ENCODE peak calls at places on chromosomes 12 and 14, in eight cellular contexts. E is cardiac muscle cell; J is stimulated activated CD4-positive, alpha-beta T cell treated with anti-CD3 and anti-CD28 coated beads, Interleukin-1b, Interleukin-23, amount 100 ng/mL, for 24 hours; X is HTR-8/SVneo; Q is fibroblast of lung; S is posterior vena cava; O is 8988T; G is H7. P is an unnamed sample.

GRCh38 chr12:54258286-54258685 is 21.6 kb downstream of the CBX5 start:
- DNase-seq in E (no peak), J (no peak), X (no peak), Q (peak), S (no peak), O (no peak), G (no peak), P (no peak)

GRCh38 chr14:91875515-91876286 is 8.4 kb upstream of the TC2N start:
- DNase-seq in E (no peak), J (no peak), X (no peak), Q (no peak), S (no peak), O (no peak), G (no peak), P (no peak)

GRCh38 chr12:3333991-3334391 is 157.0 kb upstream of the PRMT8 start:
- DNase-seq in E (no peak), J (no peak), X (no peak), Q (no peak), S (no peak), O (no peak), G (no peak), P (no peak)

GRCh38 chr12:76158518-76159321 is 74.2 kb upstream of the NAP1L1 start:
- DNase-seq in E (peak), J (peak), X (peak), Q (peak), S (no peak), O (peak), G (peak), P (peak)

GRCh38 chr12:65200007-65200665 is 30.8 kb downstream of the LEMD3 start:
- DNase-seq in E (no peak), J (no peak), X (no peak), Q (peak), S (no peak), O (no peak), G (no peak), P (no peak)

GRCh38 chr12:101209319-101210302 is at the start of gene SLC5A8:
- DNase-seq in E (peak), J (no peak), X (no peak), Q (no peak), S (peak), O (no peak), G (peak), P (no peak)

GRCh38 chr12:64781374-64782029 is 22.3 kb upstream of the GNS start:
- DNase-seq in E (no peak), J (no peak), X (no peak), Q (peak), S (peak), O (no peak), G (peak), P (no peak)

GRCh38 chr14:99234366-99234765 is 37.6 kb downstream of the BCL11B start:
- DNase-seq in E (no peak), J (no peak), X (no peak), Q (no peak), S (no peak), O (no peak), G (no peak), P (no peak)

GRCh38 chr14:67269338-67270060 is 28.3 kb downstream of the PALS1 start:
- DNase-seq in E (peak), J (no peak), X (peak), Q (peak), S (no peak), O (no peak), G (no peak), P (no peak)

GRCh38 chr14:34034447-34035176 is 83.7 kb upstream of the EGLN3 start:
- DNase-seq in E (no peak), J (no peak), X (no peak), Q (no peak), S (no peak), O (no peak), G (no peak), P (no peak)

GRCh38 chr14:103428732-103429556 is 43.7 kb downstream of the MARK3 start:
- DNase-seq in E (no peak), J (no peak), X (no peak), Q (peak), S (no peak), O (no peak), G (no peak), P (peak)

GRCh38 chr14:47917344-47917954 is 242.0 kb upstream of the MDGA2 start:
- DNase-seq in E (peak), J (no peak), X (peak), Q (peak), S (no peak), O (no peak), G (peak), P (peak)

GRCh38 chr12:28035483-28035882 is 63.0 kb upstream of the PTHLH start:
- DNase-seq in E (no peak), J (no peak), X (no peak), Q (peak), S (no peak), O (no peak), G (no peak), P (no peak)

GRCh38 chr12:68943848-68944247 is 10.9 kb upstream of the CPM start:
- DNase-seq in E (no peak), J (no peak), X (no peak), Q (no peak), S (no peak), O (no peak), G (no peak), P (no peak)

GRCh38 chr12:120851444-120851843 is 52.7 kb downstream of the SPPL3 start:
- DNase-seq in E (no peak), J (no peak), X (no peak), Q (no peak), S (no peak), O (no peak), G (no peak), P (peak)

GRCh38 chr12:89544730-89545184 is 18.9 kb upstream of the POC1B start:
- DNase-seq in E (peak), J (no peak), X (no peak), Q (peak), S (no peak), O (no peak), G (no peak), P (no peak)

GRCh38 chr14:98514016-98514415 is 758.0 kb downstream of the BCL11B start:
- DNase-seq in E (no peak), J (no peak), X (no peak), Q (no peak), S (no peak), O (no peak), G (no peak), P (no peak)

GRCh38 chr12:80936353-80936641 is 1.4 kb downstream of the LIN7A start:
- DNase-seq in E (peak), J (no peak), X (no peak), Q (no peak), S (no peak), O (no peak), G (no peak), P (no peak)